ENCODE peak calls at places on chromosomes 16 and 17, in six cellular contexts. T is HL-60; B is activated naive CD4-positive, alpha-beta T cell treated with anti-CD3 and anti-CD28 coated beads for 36 hours; Z is HS-5; K is T47D; F is Daoy. U is an unnamed sample.
A peak's percentile ranks its signal among the peaks of the same experiment; 100 is the strongest.

GRCh38 chr17:19348806-19349205 is 13.7 kb downstream of the B9D1 start:
- DNase-seq in T (no peak), B (no peak), Z (no peak), K (no peak), F (no peak), U (no peak)

GRCh38 chr17:45110676-45111611 is 21.4 kb downstream of the PLCD3 start:
- DNase-seq in T (no peak), B (no peak), Z (no peak), K (no peak), F (no peak), U (no peak)

GRCh38 chr17:37506678-37507077 is 17.0 kb downstream of the DUSP14 start:
- DNase-seq in T (peak; percentile 13), B (peak; percentile 28), Z (no peak), K (peak; percentile 71), F (peak; percentile 18), U (no peak)

GRCh38 chr16:65834680-65835079 is 531.8 kb upstream of the CDH5 start:
- DNase-seq in T (no peak), B (no peak), Z (no peak), K (no peak), F (no peak), U (no peak)

GRCh38 chr17:17131876-17132275 is 74.3 kb downstream of the PLD6 start:
- DNase-seq in T (no peak), B (no peak), Z (no peak), K (no peak), F (no peak), U (no peak)

GRCh38 chr16:50152807-50153647 is at the start of gene TENT4B:
- DNase-seq in T (peak; percentile 77), B (peak; percentile 85), Z (peak; percentile 18), K (peak; percentile 83), F (peak; percentile 87), U (no peak)

GRCh38 chr16:88387941-88388627 is 5.3 kb downstream of the ZNF469 start:
- DNase-seq in T (no peak), B (no peak), Z (no peak), K (peak; percentile 98), F (no peak), U (no peak)

GRCh38 chr16:67022531-67023214 is 6.3 kb upstream of the CBFB start:
- DNase-seq in T (no peak), B (no peak), Z (no peak), K (no peak), F (no peak), U (no peak)

GRCh38 chr17:78706271-78706915 is 75.7 kb downstream of the CYTH1 start:
- DNase-seq in T (no peak), B (no peak), Z (no peak), K (peak; percentile 43), F (peak; percentile 96), U (no peak)

GRCh38 chr17:43840814-43841213 is 6.2 kb upstream of the CD300LG start:
- DNase-seq in T (no peak), B (no peak), Z (no peak), K (peak; percentile 51), F (peak; percentile 46), U (no peak)

GRCh38 chr17:514584-514983 is 162.0 kb upstream of the RPH3AL start:
- DNase-seq in T (no peak), B (no peak), Z (no peak), K (no peak), F (no peak), U (no peak)

GRCh38 chr16:50605733-50606430 is 57.7 kb downstream of the NKD1 start:
- DNase-seq in T (no peak), B (no peak), Z (no peak), K (no peak), F (no peak), U (no peak)

GRCh38 chr16:70660672-70661350 is 14.5 kb downstream of the IL34 start:
- DNase-seq in T (no peak), B (no peak), Z (no peak), K (no peak), F (no peak), U (no peak)

GRCh38 chr17:5536831-5537230 is 47.5 kb downstream of the NLRP1 start:
- DNase-seq in T (no peak), B (no peak), Z (no peak), K (no peak), F (no peak), U (no peak)